ENCODE peak calls at places on chromosomes 13 and 19, in nine cellular contexts. K is left ventricle myocardium inferior; D is mesendoderm; I is heart right ventricle; N is CD8-positive, alpha-beta T cell; A is aorta; R is astrocyte; F is neural progenitor cell; M is stomach. C is an unnamed sample. For H3K36me3, the result is how much of the 10 kb centered on the place peaks cover.

GRCh38 chr13:79267560-79267959 is 138.5 kb downstream of the RBM26 start:
- DNase-seq in K (no peak), D (no peak), I (no peak), N (no peak), A (no peak), R (no peak), F (no peak), M (no peak), C (no peak)

GRCh38 chr19:43625918-43626579 is 6.6 kb upstream of the ZNF428 start:
- DNase-seq in K (no peak), D (peak), I (peak), N (no peak), A (no peak), R (no peak), F (peak), M (no peak), C (no peak)

GRCh38 chr13:113539176-113539575 is 45.4 kb upstream of the TFDP1 start:
- DNase-seq in K (no peak), D (no peak), I (no peak), N (no peak), A (no peak), R (no peak), F (no peak), M (no peak), C (no peak)

GRCh38 chr13:81639984-81640582 is 1299.2 kb upstream of the SPRY2 start:
- DNase-seq in K (no peak), D (no peak), I (no peak), N (no peak), A (no peak), R (no peak), F (peak), M (no peak), C (no peak)

GRCh38 chr13:20331949-20332348 is 99.8 kb upstream of the GJB6 start:
- DNase-seq in K (no peak), D (no peak), I (no peak), N (no peak), A (no peak), R (no peak), F (no peak), M (no peak), C (no peak)

GRCh38 chr19:45075215-45076028 is 856 bp downstream of the ZNF296 start:
- DNase-seq in K (peak), D (peak), I (peak), N (no peak), A (peak), R (no peak), F (peak), M (peak), C (peak)

GRCh38 chr19:10760268-10760944 is 42.5 kb downstream of the DNM2 start:
- DNase-seq in K (no peak), D (peak), I (no peak), N (no peak), A (no peak), R (peak), F (no peak), M (no peak), C (no peak)

GRCh38 chr13:73341748-73342147 is 282.9 kb downstream of the KLF5 start:
- DNase-seq in K (no peak), D (peak), I (no peak), N (no peak), A (no peak), R (peak), F (no peak), M (no peak), C (no peak)

GRCh38 chr13:23467932-23468278 is 34.4 kb upstream of the SACS start:
- DNase-seq in K (no peak), D (no peak), I (no peak), N (no peak), A (no peak), R (no peak), F (no peak), M (no peak), C (no peak)

GRCh38 chr13:98372886-98373285 is 195.8 kb upstream of the RNF113B start:
- DNase-seq in K (no peak), D (peak), I (no peak), N (no peak), A (no peak), R (peak), F (no peak), M (no peak), C (no peak)

GRCh38 chr19:42131149-42132029 is 857 bp downstream of the POU2F2 start:
- DNase-seq in K (no peak), D (no peak), I (no peak), N (no peak), A (no peak), R (no peak), F (no peak), M (no peak), C (no peak)

GRCh38 chr13:113669231-113669870 is 2.3 kb downstream of the GRK1 start:
- DNase-seq in K (peak), D (no peak), I (no peak), N (no peak), A (peak), R (no peak), F (no peak), M (peak), C (no peak)

GRCh38 chr13:73781384-73781783 is 352.8 kb downstream of the KLF12 start:
- DNase-seq in K (no peak), D (no peak), I (no peak), N (no peak), A (no peak), R (no peak), F (no peak), M (no peak), C (no peak)

GRCh38 chr19:39765091-39766076 is 13.3 kb upstream of the LEUTX start:
- DNase-seq in K (no peak), D (peak), I (no peak), N (peak), A (no peak), R (peak), F (peak), M (peak), C (no peak)

GRCh38 chr19:32914879-32915278 is 45.3 kb upstream of the SLC7A9 start:
- DNase-seq in K (no peak), D (no peak), I (no peak), N (no peak), A (no peak), R (no peak), F (no peak), M (no peak), C (no peak)

GRCh38 chr19:47729468-47729798 is 15.9 kb upstream of the NOP53 start:
- DNase-seq in K (peak), D (peak), I (peak), N (no peak), A (peak), R (peak), F (peak), M (peak), C (no peak)

GRCh38 chr19:7856679-7857663 is 17.2 kb downstream of the PRR36 start:
- DNase-seq in K (no peak), D (no peak), I (no peak), N (no peak), A (no peak), R (no peak), F (no peak), M (no peak), C (no peak)

GRCh38 chr19:29285878-29286277 is 72.9 kb upstream of the UQCRFS1 start:
- DNase-seq in K (no peak), D (peak), I (no peak), N (no peak), A (no peak), R (no peak), F (peak), M (no peak), C (no peak)

GRCh38 chr19:33524024-33524664 is 2.6 kb upstream of the PEPD start:
- DNase-seq in K (no peak), D (no peak), I (no peak), N (no peak), A (no peak), R (no peak), F (no peak), M (no peak), C (no peak)

GRCh38 chr13:54536112-54536511 is 1507.5 kb downstream of the OLFM4 start:
- DNase-seq in K (no peak), D (peak), I (no peak), N (no peak), A (no peak), R (no peak), F (peak), M (no peak), C (no peak)

GRCh38 chr13:110334841-110335490 is 27.9 kb downstream of the COL4A2 start:
- DNase-seq in K (no peak), D (no peak), I (no peak), N (no peak), A (no peak), R (peak), F (no peak), M (no peak), C (no peak)

GRCh38 chr13:112891477-112892401 is 77.3 kb upstream of the MCF2L start:
- DNase-seq in K (no peak), D (no peak), I (no peak), N (no peak), A (peak), R (no peak), F (peak), M (peak), C (no peak)

GRCh38 chr13:25252229-25252628 is 35.1 kb downstream of the MTMR6 start:
- DNase-seq in K (no peak), D (no peak), I (no peak), N (no peak), A (no peak), R (no peak), F (no peak), M (no peak), C (no peak)

GRCh38 chr19:47363758-47364529 is 14.8 kb downstream of the DHX34 start:
- DNase-seq in K (no peak), D (peak), I (no peak), N (no peak), A (no peak), R (no peak), F (peak), M (no peak), C (no peak)

GRCh38 chr13:81888855-81889254 is 1547.9 kb upstream of the SPRY2 start:
- DNase-seq in K (no peak), D (no peak), I (no peak), N (no peak), A (no peak), R (no peak), F (no peak), M (no peak), C (no peak)

GRCh38 chr13:76667551-76667950 is 218.7 kb downstream of the KCTD12 start:
- DNase-seq in K (no peak), D (peak), I (no peak), N (no peak), A (no peak), R (peak), F (no peak), M (no peak), C (no peak)

GRCh38 chr13:80841346-80841882 is 500.5 kb upstream of the SPRY2 start:
- DNase-seq in K (no peak), D (no peak), I (no peak), N (no peak), A (no peak), R (no peak), F (no peak), M (no peak), C (no peak)

GRCh38 chr13:48580185-48580803 is 47.4 kb upstream of the RCBTB2 start:
- DNase-seq in K (peak), D (peak), I (no peak), N (peak), A (peak), R (no peak), F (peak), M (peak), C (peak)

GRCh38 chr19:42555317-42555716 is 27.0 kb upstream of the CEACAM1 start:
- DNase-seq in K (no peak), D (peak), I (peak), N (no peak), A (no peak), R (no peak), F (peak), M (no peak), C (no peak)

GRCh38 chr19:48768989-48769713 is 13.8 kb downstream of the FGF21 start:
- DNase-seq in K (no peak), D (no peak), I (no peak), N (no peak), A (no peak), R (peak), F (no peak), M (peak), C (no peak)

GRCh38 chr19:3479177-3479818 is 1.0 kb downstream of the SMIM24 start:
- DNase-seq in K (no peak), D (peak), I (no peak), N (peak), A (no peak), R (no peak), F (peak), M (peak), C (peak)

GRCh38 chr13:114248011-114248410 is 13.3 kb downstream of the CDC16 start:
- DNase-seq in K (no peak), D (no peak), I (no peak), N (no peak), A (no peak), R (peak), F (no peak), M (no peak), C (no peak)

GRCh38 chr13:36981156-36981743 is 17.9 kb downstream of the ALG5 start:
- DNase-seq in K (no peak), D (peak), I (no peak), N (no peak), A (no peak), R (peak), F (peak), M (no peak), C (no peak)

GRCh38 chr13:49023441-49023840 is 47.7 kb downstream of the FNDC3A start:
- DNase-seq in K (no peak), D (no peak), I (no peak), N (no peak), A (no peak), R (peak), F (no peak), M (no peak), C (no peak)

GRCh38 chr13:78102121-78102677 is 183.6 kb upstream of the EDNRB start:
- DNase-seq in K (peak), D (no peak), I (peak), N (no peak), A (peak), R (peak), F (no peak), M (no peak), C (no peak)

GRCh38 chr13:99553033-99553432 is 51.8 kb downstream of the TM9SF2 start:
- DNase-seq in K (no peak), D (no peak), I (no peak), N (no peak), A (no peak), R (no peak), F (no peak), M (peak), C (no peak)
- H3K36me3 ChIP-seq in K (half or more), D (under half), I (half or more), N (under half), A (under half), R (under half), F (under half), M (half or more), C (half or more)

DNA sequence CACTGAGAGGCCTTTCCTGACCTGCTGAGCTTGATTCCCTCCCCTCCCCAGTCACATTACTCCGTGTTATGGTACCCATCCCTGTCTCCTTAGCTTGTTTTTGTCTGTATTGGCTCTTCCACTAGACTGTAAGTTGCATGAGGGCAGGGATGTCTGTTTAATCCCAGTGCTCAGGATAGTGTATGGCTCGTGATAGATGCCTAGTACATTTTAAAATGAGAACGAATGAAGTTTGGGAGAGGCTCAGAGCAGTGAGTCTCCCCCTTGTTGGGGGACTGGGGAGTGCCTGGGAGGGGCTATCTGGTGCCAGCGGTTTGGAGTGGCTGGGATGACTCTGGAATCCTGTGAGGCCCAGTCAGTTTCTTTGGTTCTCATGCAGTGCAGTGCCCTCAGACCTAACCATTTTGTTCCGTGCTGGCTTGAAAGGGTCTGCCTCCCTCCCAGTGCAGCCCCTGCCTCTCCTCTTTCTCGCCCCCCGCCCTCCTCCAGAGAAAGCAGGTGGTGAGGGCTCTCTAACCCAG is 35.5 kb downstream of the ACTN4 start:
- DNase-seq in K (no peak), D (no peak), I (no peak), N (no peak), A (no peak), R (no peak), F (no peak), M (no peak), C (no peak)
- H3K36me3 ChIP-seq in K (under half), D (under half), I (under half), N (under half), A (under half), R (under half), F (under half), M (under half), C (under half)

GRCh38 chr19:50008532-50008931 is 16.6 kb downstream of the VRK3 start:
- DNase-seq in K (peak), D (peak), I (no peak), N (no peak), A (no peak), R (no peak), F (peak), M (no peak), C (no peak)
- H3K36me3 ChIP-seq in K (half or more), D (under half), I (half or more), N (under half), A (under half), R (under half), F (under half), M (half or more), C (under half)

GRCh38 chr19:6264803-6265202 is 15.0 kb downstream of the MLLT1 start:
- DNase-seq in K (no peak), D (no peak), I (no peak), N (no peak), A (no peak), R (no peak), F (no peak), M (no peak), C (no peak)
- H3K36me3 ChIP-seq in K (half or more), D (under half), I (half or more), N (under half), A (under half), R (under half), F (under half), M (half or more), C (under half)

GRCh38 chr19:1081301-1082164 is 13.6 kb downstream of the POLR2E start:
- DNase-seq in K (no peak), D (peak), I (peak), N (no peak), A (no peak), R (no peak), F (peak), M (no peak), C (peak)
- H3K36me3 ChIP-seq in K (under half), D (under half), I (under half), N (half or more), A (under half), R (under half), F (under half), M (under half), C (half or more)

DNA sequence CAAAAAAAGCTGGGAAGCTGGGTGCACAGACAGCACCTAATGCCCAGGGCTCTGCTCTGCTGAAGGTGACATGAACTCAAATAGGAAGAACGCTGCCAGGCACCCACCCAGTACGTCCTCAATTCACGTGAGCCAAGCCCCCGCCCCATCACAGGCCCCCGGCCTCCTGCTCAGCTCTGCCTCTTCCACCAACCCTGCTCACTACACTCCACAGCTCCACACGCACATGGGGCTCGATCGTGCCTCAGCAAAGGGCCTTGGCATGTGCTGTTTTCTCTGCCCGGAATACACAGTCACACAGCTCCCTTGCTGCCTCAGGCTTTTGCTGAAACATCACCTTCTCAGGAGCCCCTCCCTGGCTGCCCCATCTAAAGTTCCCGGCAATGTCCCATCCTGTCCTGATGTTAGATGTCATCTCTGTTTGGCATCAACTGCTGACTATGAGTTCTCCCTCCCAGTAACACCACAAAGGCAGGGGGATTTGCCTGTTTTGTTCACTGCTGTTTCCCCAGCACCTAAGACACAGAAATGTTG is 2.3 kb downstream of the ATP13A1 start:
- DNase-seq in K (no peak), D (no peak), I (no peak), N (no peak), A (no peak), R (no peak), F (peak), M (no peak), C (no peak)
- H3K36me3 ChIP-seq in K (under half), D (under half), I (under half), N (under half), A (under half), R (under half), F (under half), M (under half), C (under half)

DNA sequence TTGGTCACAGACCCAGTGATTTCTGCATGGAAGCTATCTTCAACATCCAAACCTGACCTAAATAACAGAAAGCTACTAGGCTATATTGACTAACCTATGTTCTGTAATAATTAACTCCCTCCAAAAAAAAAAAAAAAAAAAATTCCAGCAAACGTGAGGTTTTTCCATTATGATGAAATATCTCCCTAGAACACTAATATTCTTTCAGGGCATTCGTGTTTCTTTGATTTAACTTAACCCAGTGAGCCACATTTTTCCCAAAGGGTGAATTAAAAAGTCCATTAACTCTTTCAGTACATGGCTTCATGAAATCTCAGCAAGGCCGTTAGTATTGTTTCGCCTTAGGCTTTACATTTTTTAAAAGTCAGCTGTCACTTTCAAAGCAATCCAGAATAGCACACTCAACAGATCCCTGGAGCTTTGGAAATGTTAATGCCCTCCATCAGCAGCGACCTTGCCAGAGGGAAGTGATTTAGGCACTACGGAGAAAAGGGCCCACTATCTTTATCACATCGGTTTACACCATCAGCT is 175.8 kb downstream of the DCT start:
- DNase-seq in K (no peak), D (peak), I (no peak), N (no peak), A (no peak), R (no peak), F (no peak), M (no peak), C (no peak)
- H3K36me3 ChIP-seq in K (under half), D (under half), I (under half), N (under half), A (under half), R (under half), F (under half), M (under half), C (under half)